ENCODE peak calls at places on chromosomes 2 and 18, in five cellular contexts. P, S, Y, F and L are unnamed samples.

GRCh38 chr2:172340394-172340793 is 87.0 kb upstream of the ITGA6 start:
- DNase-seq in P (no peak), Y (no peak), S (no peak), F (no peak), L (no peak)

GRCh38 chr2:31231571-31232287 is 2.2 kb upstream of the EHD3 start:
- DNase-seq in P (no peak), F (no peak), S (no peak), Y (peak; percentile 80), L (no peak)

GRCh38 chr2:158464426-158465281 is 7.9 kb downstream of the PKP4 start:
- DNase-seq in Y (no peak), F (no peak), P (no peak), S (no peak), L (no peak)

GRCh38 chr2:201420442-201421113 is 30.7 kb downstream of the TRAK2 start:
- DNase-seq in Y (no peak), S (no peak), P (no peak), F (no peak), L (no peak)

GRCh38 chr2:151808258-151809072 is 19.8 kb downstream of the ARL5A start:
- DNase-seq in S (no peak), P (no peak), Y (no peak), F (no peak), L (no peak)

GRCh38 chr2:237693281-237694039 is 66.1 kb downstream of the LRRFIP1 start:
- DNase-seq in Y (no peak), S (no peak), P (no peak), F (no peak), L (no peak)

GRCh38 chr2:207768891-207769596 is 662 bp downstream of the FZD5 start:
- DNase-seq in P (no peak), F (no peak), S (peak; percentile 34), Y (no peak), L (peak; percentile 46)

GRCh38 chr2:100411841-100412292 is 5.6 kb downstream of the CHST10 start:
- DNase-seq in F (no peak), P (no peak), Y (no peak), S (no peak), L (no peak)

GRCh38 chr18:5630766-5631413 is 87.1 kb upstream of the EPB41L3 start:
- DNase-seq in P (no peak), F (no peak), Y (no peak), S (no peak), L (no peak)

GRCh38 chr2:86543335-86543734 is 19.9 kb downstream of the CHMP3 start:
- DNase-seq in P (no peak), Y (no peak), F (no peak), S (no peak), L (no peak)

GRCh38 chr2:60549250-60550150 is 4.0 kb downstream of the BCL11A start:
- DNase-seq in Y (no peak), S (peak; percentile 40), P (no peak), F (no peak), L (peak; percentile 35)

GRCh38 chr2:172275239-172275638 is 152.1 kb upstream of the ITGA6 start:
- DNase-seq in S (no peak), Y (no peak), P (no peak), F (no peak), L (no peak)

GRCh38 chr2:240412975-240413812 is 22.3 kb upstream of the GPC1 start:
- DNase-seq in P (no peak), S (peak; percentile 16), Y (peak; percentile 71), F (no peak), L (no peak)

GRCh38 chr2:109260886-109261700 is 132.1 kb downstream of the SH3RF3 start:
- DNase-seq in F (no peak), S (peak; percentile 13), Y (no peak), P (no peak), L (no peak)

GRCh38 chr2:170917219-170917851 is 11.7 kb upstream of the GORASP2 start:
- DNase-seq in Y (no peak), F (no peak), S (no peak), P (no peak), L (no peak)

GRCh38 chr2:26974352-26974751 is 3.9 kb downstream of the MAPRE3 start:
- DNase-seq in Y (no peak), S (no peak), F (no peak), P (no peak), L (no peak)

GRCh38 chr2:74792282-74792681 is 41.6 kb upstream of the HK2 start:
- DNase-seq in P (no peak), Y (no peak), S (no peak), F (no peak), L (no peak)

GRCh38 chr2:29987141-29987540 is 65.8 kb upstream of the ALK start:
- DNase-seq in P (no peak), F (no peak), S (no peak), Y (no peak), L (no peak)

GRCh38 chr2:43136862-43137261 is 89.5 kb downstream of the ZFP36L2 start:
- DNase-seq in Y (no peak), P (no peak), S (no peak), F (peak; percentile 60), L (peak; percentile 27)

GRCh38 chr2:197915548-197916265 is 111.3 kb downstream of the PLCL1 start:
- DNase-seq in F (no peak), P (no peak), Y (no peak), S (no peak), L (no peak)

GRCh38 chr2:49131801-49132200 is 22.5 kb downstream of the FSHR start:
- DNase-seq in P (no peak), S (no peak), Y (no peak), F (no peak), L (no peak)

GRCh38 chr18:41226186-41226585 is 728.8 kb upstream of the PIK3C3 start:
- DNase-seq in P (no peak), Y (no peak), S (no peak), F (no peak), L (no peak)

GRCh38 chr2:55168221-55169154 is 63.6 kb downstream of the CLHC1 start:
- DNase-seq in P (no peak), Y (no peak), S (peak; percentile 42), F (no peak), L (peak; percentile 61)

GRCh38 chr2:101627284-101628049 is 70.0 kb upstream of the MAP4K4 start:
- DNase-seq in S (no peak), P (no peak), F (no peak), Y (no peak), L (no peak)

GRCh38 chr2:105405291-105405690 is 6.4 kb upstream of the FHL2 start:
- DNase-seq in P (no peak), F (no peak), S (no peak), Y (no peak), L (no peak)

GRCh38 chr18:76686737-76687231 is 135.6 kb upstream of the ZNF236 start:
- DNase-seq in F (no peak), S (peak; percentile 54), P (no peak), Y (no peak), L (peak; percentile 39)